ENCODE peak calls at places on chromosomes 2 and 18, in seven cellular contexts. One of them, this sample, is unnamed.

GRCh38 chr2:222160944-222161343 is 137.9 kb downstream of the PAX3 start:
- DNase-seq in choroid plexus epithelial cell: no peak
- DNase-seq in BJ: no peak
- DNase-seq in pancreas: no peak
- DNase-seq in Caco-2: no peak
- DNase-seq in lower lobe of right lung: no peak
- DNase-seq in lung: no peak
- DNase-seq in this sample: no peak

GRCh38 chr2:201261911-201262310 is 1.6 kb downstream of the CASP8 start:
- DNase-seq in choroid plexus epithelial cell: no peak
- DNase-seq in BJ: no peak
- DNase-seq in pancreas: no peak
- DNase-seq in Caco-2: no peak
- DNase-seq in lower lobe of right lung: no peak
- DNase-seq in lung: no peak
- DNase-seq in this sample: no peak

GRCh38 chr2:96806468-96807126 is 9.5 kb upstream of the CNNM3 start:
- DNase-seq in choroid plexus epithelial cell: no peak
- DNase-seq in BJ: no peak
- DNase-seq in pancreas: no peak
- DNase-seq in Caco-2: no peak
- DNase-seq in lower lobe of right lung: no peak
- DNase-seq in lung: no peak
- DNase-seq in this sample: no peak

GRCh38 chr2:100757621-100758394 is 62.1 kb upstream of the NPAS2 start:
- DNase-seq in choroid plexus epithelial cell: peak
- DNase-seq in BJ: peak
- DNase-seq in pancreas: no peak
- DNase-seq in Caco-2: no peak
- DNase-seq in lower lobe of right lung: no peak
- DNase-seq in lung: no peak
- DNase-seq in this sample: peak

GRCh38 chr2:131419447-131419846 is 55.5 kb upstream of the RAB6D start:
- DNase-seq in choroid plexus epithelial cell: peak
- DNase-seq in BJ: no peak
- DNase-seq in pancreas: no peak
- DNase-seq in Caco-2: no peak
- DNase-seq in lower lobe of right lung: no peak
- DNase-seq in lung: no peak
- DNase-seq in this sample: no peak

GRCh38 chr2:113277474-113278072 is 1.1 kb downstream of the PAX8 start:
- DNase-seq in choroid plexus epithelial cell: no peak
- DNase-seq in BJ: no peak
- DNase-seq in pancreas: no peak
- DNase-seq in Caco-2: no peak
- DNase-seq in lower lobe of right lung: no peak
- DNase-seq in lung: no peak
- DNase-seq in this sample: no peak

GRCh38 chr2:204255469-204255868 is 289.8 kb upstream of the PARD3B start:
- DNase-seq in choroid plexus epithelial cell: no peak
- DNase-seq in BJ: no peak
- DNase-seq in pancreas: no peak
- DNase-seq in Caco-2: no peak
- DNase-seq in lower lobe of right lung: no peak
- DNase-seq in lung: no peak
- DNase-seq in this sample: no peak

GRCh38 chr2:126634273-126634861 is 21.6 kb upstream of the GYPC start:
- DNase-seq in choroid plexus epithelial cell: peak
- DNase-seq in BJ: no peak
- DNase-seq in pancreas: peak
- DNase-seq in Caco-2: no peak
- DNase-seq in lower lobe of right lung: no peak
- DNase-seq in lung: no peak
- DNase-seq in this sample: no peak

GRCh38 chr18:24016643-24017042 is 2.1 kb downstream of the TTC39C start:
- DNase-seq in choroid plexus epithelial cell: no peak
- DNase-seq in BJ: no peak
- DNase-seq in pancreas: no peak
- DNase-seq in Caco-2: no peak
- DNase-seq in lower lobe of right lung: no peak
- DNase-seq in lung: no peak
- DNase-seq in this sample: no peak

GRCh38 chr2:215137741-215138340 is 585 bp downstream of the ABCA12 start:
- DNase-seq in choroid plexus epithelial cell: peak
- DNase-seq in BJ: no peak
- DNase-seq in pancreas: no peak
- DNase-seq in Caco-2: no peak
- DNase-seq in lower lobe of right lung: no peak
- DNase-seq in lung: no peak
- DNase-seq in this sample: peak

GRCh38 chr2:113739849-113740248 is 16.6 kb downstream of the SLC35F5 start:
- DNase-seq in choroid plexus epithelial cell: no peak
- DNase-seq in BJ: no peak
- DNase-seq in pancreas: no peak
- DNase-seq in Caco-2: no peak
- DNase-seq in lower lobe of right lung: no peak
- DNase-seq in lung: no peak
- DNase-seq in this sample: no peak

GRCh38 chr2:227805578-227805977 is 8.1 kb upstream of the CCL20 start:
- DNase-seq in choroid plexus epithelial cell: no peak
- DNase-seq in BJ: no peak
- DNase-seq in pancreas: no peak
- DNase-seq in Caco-2: no peak
- DNase-seq in lower lobe of right lung: peak
- DNase-seq in lung: no peak
- DNase-seq in this sample: no peak

GRCh38 chr2:147345246-147345645 is 499.6 kb upstream of the ACVR2A start:
- DNase-seq in choroid plexus epithelial cell: peak
- DNase-seq in BJ: no peak
- DNase-seq in pancreas: no peak
- DNase-seq in Caco-2: no peak
- DNase-seq in lower lobe of right lung: no peak
- DNase-seq in lung: no peak
- DNase-seq in this sample: no peak

GRCh38 chr2:164981217-164981990 is 26.1 kb upstream of the SLC38A11 start:
- DNase-seq in choroid plexus epithelial cell: peak
- DNase-seq in BJ: peak
- DNase-seq in pancreas: no peak
- DNase-seq in Caco-2: no peak
- DNase-seq in lower lobe of right lung: no peak
- DNase-seq in lung: no peak
- DNase-seq in this sample: peak

GRCh38 chr2:41840702-41841551 is 206.9 kb upstream of the PKDCC start:
- DNase-seq in choroid plexus epithelial cell: peak
- DNase-seq in BJ: peak
- DNase-seq in pancreas: peak
- DNase-seq in Caco-2: peak
- DNase-seq in lower lobe of right lung: peak
- DNase-seq in lung: peak
- DNase-seq in this sample: peak
- TF ChIP-seq CTCF in choroid plexus epithelial cell: peak
- TF ChIP-seq CTCF in BJ: peak
- TF ChIP-seq CTCF in pancreas: peak
- TF ChIP-seq CTCF in Caco-2: peak
- TF ChIP-seq CTCF in lower lobe of right lung: peak
- TF ChIP-seq CTCF in lung: peak
- TF ChIP-seq CTCF in this sample: peak

DNA sequence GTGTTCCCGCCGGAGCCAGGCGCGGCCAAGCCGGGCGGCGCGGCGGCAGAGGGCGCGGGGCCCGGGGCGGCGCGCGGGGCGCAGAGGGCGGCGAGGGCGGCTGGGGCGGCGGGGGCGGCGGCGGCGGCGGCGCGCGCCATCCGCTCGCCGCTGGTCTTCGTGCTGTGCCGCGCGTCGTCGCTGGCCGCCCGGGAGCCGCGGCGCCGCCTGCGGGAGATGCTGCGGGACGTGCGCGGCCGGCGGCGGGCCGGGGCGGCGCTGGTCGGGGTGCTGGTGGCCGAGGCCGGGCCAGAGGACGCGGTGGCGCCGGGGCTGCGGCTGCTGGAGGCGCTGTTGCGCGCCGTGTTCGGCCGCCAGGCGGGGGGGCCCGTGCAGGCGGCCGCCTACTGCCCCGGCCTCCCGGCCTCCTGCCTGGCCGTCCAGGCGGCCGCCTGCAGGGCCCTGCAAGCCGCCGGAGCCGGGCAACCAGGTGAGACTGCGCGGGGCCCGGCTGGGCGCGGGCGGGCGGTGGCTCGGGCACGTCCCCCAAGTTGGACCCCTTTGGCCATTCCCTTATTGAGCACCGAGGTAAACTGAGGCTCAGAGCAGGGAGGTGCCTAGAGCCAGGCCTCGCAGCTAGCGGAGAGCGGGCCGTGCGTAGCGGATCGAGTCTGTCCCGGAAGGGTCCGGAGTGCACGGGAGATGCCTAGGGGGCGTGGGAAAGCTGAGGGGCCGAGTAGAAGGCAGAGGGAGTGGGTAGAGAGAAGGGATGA is 584 bp downstream of the C2orf72 start:
- DNase-seq in choroid plexus epithelial cell: no peak
- DNase-seq in BJ: no peak
- DNase-seq in pancreas: peak
- DNase-seq in Caco-2: no peak
- DNase-seq in lower lobe of right lung: no peak
- DNase-seq in lung: no peak
- DNase-seq in this sample: no peak
- H3K4me3 ChIP-seq in choroid plexus epithelial cell: no peak
- H3K4me3 ChIP-seq in BJ: peak
- H3K4me3 ChIP-seq in pancreas: peak
- H3K4me3 ChIP-seq in Caco-2: peak
- H3K4me3 ChIP-seq in lower lobe of right lung: peak
- H3K4me3 ChIP-seq in lung: peak
- H3K4me3 ChIP-seq in this sample: no peak

GRCh38 chr2:74179063-74179865 is 585 bp upstream of the MOB1A start:
- DNase-seq in choroid plexus epithelial cell: no peak
- DNase-seq in BJ: no peak
- DNase-seq in pancreas: peak
- DNase-seq in Caco-2: peak
- DNase-seq in lower lobe of right lung: no peak
- DNase-seq in lung: no peak
- DNase-seq in this sample: no peak
- TF ChIP-seq CTCF in choroid plexus epithelial cell: peak
- TF ChIP-seq CTCF in BJ: peak
- TF ChIP-seq CTCF in pancreas: no peak
- TF ChIP-seq CTCF in Caco-2: peak
- TF ChIP-seq CTCF in lower lobe of right lung: peak
- TF ChIP-seq CTCF in lung: no peak
- TF ChIP-seq CTCF in this sample: peak

GRCh38 chr2:150127271-150127990 is 360.0 kb downstream of the RND3 start:
- DNase-seq in choroid plexus epithelial cell: peak
- DNase-seq in BJ: no peak
- DNase-seq in pancreas: no peak
- DNase-seq in Caco-2: no peak
- DNase-seq in lower lobe of right lung: no peak
- DNase-seq in lung: no peak
- DNase-seq in this sample: no peak

GRCh38 chr2:150126143-150126725 is 361.2 kb downstream of the RND3 start:
- DNase-seq in choroid plexus epithelial cell: peak
- DNase-seq in BJ: no peak
- DNase-seq in pancreas: no peak
- DNase-seq in Caco-2: no peak
- DNase-seq in lower lobe of right lung: no peak
- DNase-seq in lung: no peak
- DNase-seq in this sample: no peak

GRCh38 chr2:150126839-150127238 is 360.6 kb downstream of the RND3 start:
- DNase-seq in choroid plexus epithelial cell: no peak
- DNase-seq in BJ: no peak
- DNase-seq in pancreas: no peak
- DNase-seq in Caco-2: no peak
- DNase-seq in lower lobe of right lung: no peak
- DNase-seq in lung: no peak
- DNase-seq in this sample: no peak

GRCh38 chr2:150125188-150125587 is 362.3 kb downstream of the RND3 start:
- DNase-seq in choroid plexus epithelial cell: peak
- DNase-seq in BJ: no peak
- DNase-seq in pancreas: no peak
- DNase-seq in Caco-2: no peak
- DNase-seq in lower lobe of right lung: no peak
- DNase-seq in lung: no peak
- DNase-seq in this sample: no peak

DNA sequence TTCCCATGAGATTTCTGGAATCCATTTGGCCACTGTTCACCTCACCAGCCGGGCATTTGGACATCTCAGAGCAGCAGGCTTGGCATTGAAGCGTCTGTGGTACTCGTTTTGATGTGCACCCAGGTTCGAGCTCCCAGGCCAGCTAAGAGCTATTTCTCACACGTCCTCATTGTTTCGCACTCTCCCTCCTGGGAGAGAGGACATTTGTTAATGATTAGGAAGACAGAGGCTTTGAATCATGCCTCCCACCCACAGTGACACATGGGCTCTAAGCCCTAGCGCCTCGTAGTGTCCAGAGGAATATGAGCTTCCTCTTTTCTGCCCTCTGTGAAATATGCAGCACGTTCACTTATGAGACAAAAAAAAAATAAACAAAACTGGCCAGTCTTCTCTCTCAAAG is 361.8 kb downstream of the RND3 start:
- DNase-seq in choroid plexus epithelial cell: peak
- DNase-seq in BJ: peak
- DNase-seq in pancreas: peak
- DNase-seq in Caco-2: no peak
- DNase-seq in lower lobe of right lung: no peak
- DNase-seq in lung: no peak
- DNase-seq in this sample: peak
- H3K4me3 ChIP-seq in choroid plexus epithelial cell: no peak
- H3K4me3 ChIP-seq in BJ: no peak
- H3K4me3 ChIP-seq in pancreas: no peak
- H3K4me3 ChIP-seq in Caco-2: no peak
- H3K4me3 ChIP-seq in lower lobe of right lung: no peak
- H3K4me3 ChIP-seq in lung: no peak
- H3K4me3 ChIP-seq in this sample: no peak

DNA sequence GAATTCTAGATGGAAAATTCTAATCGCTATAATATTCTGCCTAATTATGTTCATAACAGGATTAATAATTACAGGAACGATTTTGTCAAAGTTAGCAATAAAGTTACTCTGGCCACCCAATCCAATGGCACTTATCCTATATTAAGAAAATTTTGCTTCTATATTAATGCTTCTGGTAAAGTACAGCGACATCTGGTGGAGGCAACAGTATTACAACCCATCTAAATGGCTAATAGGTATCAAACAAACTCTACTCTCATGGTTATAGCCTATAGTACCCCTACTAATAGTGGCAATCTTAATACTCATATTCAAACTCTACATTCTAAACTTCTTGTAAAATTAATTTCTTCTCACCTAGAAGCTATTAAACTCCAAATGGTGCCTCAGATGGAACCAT is 1084.7 kb upstream of the LRRTM1 start:
- DNase-seq in choroid plexus epithelial cell: peak
- DNase-seq in BJ: no peak
- DNase-seq in pancreas: no peak
- DNase-seq in Caco-2: no peak
- DNase-seq in lower lobe of right lung: no peak
- DNase-seq in lung: no peak
- DNase-seq in this sample: no peak
- TF ChIP-seq CTCF in choroid plexus epithelial cell: no peak
- TF ChIP-seq CTCF in BJ: no peak
- TF ChIP-seq CTCF in pancreas: no peak
- TF ChIP-seq CTCF in Caco-2: no peak
- TF ChIP-seq CTCF in lower lobe of right lung: no peak
- TF ChIP-seq CTCF in lung: no peak
- TF ChIP-seq CTCF in this sample: no peak